ENCODE peak calls at places on chromosomes 4 and X, in four cellular contexts. One of them, this sample, is unnamed.

GRCh38 chrX:9681422-9681821 is 84.2 kb downstream of the GPR143 start:
- DNase-seq in astrocyte: peak; percentile 68
- DNase-seq in endothelial cell: no peak
- DNase-seq in GM06990: no peak
- DNase-seq in this sample: no peak

GRCh38 chr4:105620640-105621323 is 68.4 kb downstream of the ARHGEF38 start:
- DNase-seq in GM06990: no peak
- DNase-seq in astrocyte: peak; percentile 92
- DNase-seq in endothelial cell: no peak
- DNase-seq in this sample: no peak

GRCh38 chrX:42119076-42119475 is 195.7 kb upstream of the CASK start:
- DNase-seq in endothelial cell: no peak
- DNase-seq in GM06990: no peak
- DNase-seq in astrocyte: peak; percentile 68
- DNase-seq in this sample: no peak

GRCh38 chr4:128311659-128312392 is 24.2 kb upstream of the PGRMC2 start:
- DNase-seq in endothelial cell: no peak
- DNase-seq in astrocyte: no peak
- DNase-seq in GM06990: no peak
- DNase-seq in this sample: no peak

GRCh38 chr4:181823183-181823582 is 420.0 kb upstream of the TENM3 start:
- DNase-seq in GM06990: no peak
- DNase-seq in astrocyte: no peak
- DNase-seq in endothelial cell: no peak
- DNase-seq in this sample: no peak

GRCh38 chr4:107376293-107376692 is 340.2 kb upstream of the DKK2 start:
- DNase-seq in GM06990: no peak
- DNase-seq in endothelial cell: no peak
- DNase-seq in astrocyte: no peak
- DNase-seq in this sample: no peak

GRCh38 chrX:1281511-1281910 is 12.9 kb downstream of the CSF2RA start:
- DNase-seq in astrocyte: peak; percentile 20
- DNase-seq in endothelial cell: no peak
- DNase-seq in GM06990: no peak
- DNase-seq in this sample: no peak

GRCh38 chr4:151865327-151865726 is 104.5 kb upstream of the GATB start:
- DNase-seq in GM06990: no peak
- DNase-seq in endothelial cell: no peak
- DNase-seq in astrocyte: no peak
- DNase-seq in this sample: no peak

GRCh38 chr4:166875821-166876220 is 358.5 kb downstream of the SPOCK3 start:
- DNase-seq in endothelial cell: no peak
- DNase-seq in astrocyte: no peak
- DNase-seq in GM06990: no peak
- DNase-seq in this sample: no peak

GRCh38 chr4:14568356-14568755 is 433.9 kb upstream of the CPEB2 start:
- DNase-seq in endothelial cell: no peak
- DNase-seq in astrocyte: no peak
- DNase-seq in GM06990: no peak
- DNase-seq in this sample: no peak

GRCh38 chr4:140743194-140743931 is 12.8 kb downstream of the TBC1D9 start:
- DNase-seq in astrocyte: peak; percentile 45
- DNase-seq in endothelial cell: no peak
- DNase-seq in GM06990: peak; percentile 68
- DNase-seq in this sample: peak; percentile 58

GRCh38 chrX:120773801-120774200 is 101.9 kb downstream of the CT47B1 start:
- DNase-seq in astrocyte: no peak
- DNase-seq in endothelial cell: no peak
- DNase-seq in GM06990: no peak
- DNase-seq in this sample: no peak

GRCh38 chrX:120774611-120775010 is 101.1 kb downstream of the CT47B1 start:
- DNase-seq in GM06990: no peak
- DNase-seq in endothelial cell: no peak
- DNase-seq in astrocyte: no peak
- DNase-seq in this sample: no peak

GRCh38 chrX:120768254-120768653 is 107.4 kb downstream of the CT47B1 start:
- DNase-seq in astrocyte: no peak
- DNase-seq in GM06990: no peak
- DNase-seq in endothelial cell: no peak
- DNase-seq in this sample: no peak

GRCh38 chrX:120768681-120769080 is 107.0 kb downstream of the CT47B1 start:
- DNase-seq in astrocyte: peak; percentile 39
- DNase-seq in endothelial cell: no peak
- DNase-seq in GM06990: no peak
- DNase-seq in this sample: no peak

DNA sequence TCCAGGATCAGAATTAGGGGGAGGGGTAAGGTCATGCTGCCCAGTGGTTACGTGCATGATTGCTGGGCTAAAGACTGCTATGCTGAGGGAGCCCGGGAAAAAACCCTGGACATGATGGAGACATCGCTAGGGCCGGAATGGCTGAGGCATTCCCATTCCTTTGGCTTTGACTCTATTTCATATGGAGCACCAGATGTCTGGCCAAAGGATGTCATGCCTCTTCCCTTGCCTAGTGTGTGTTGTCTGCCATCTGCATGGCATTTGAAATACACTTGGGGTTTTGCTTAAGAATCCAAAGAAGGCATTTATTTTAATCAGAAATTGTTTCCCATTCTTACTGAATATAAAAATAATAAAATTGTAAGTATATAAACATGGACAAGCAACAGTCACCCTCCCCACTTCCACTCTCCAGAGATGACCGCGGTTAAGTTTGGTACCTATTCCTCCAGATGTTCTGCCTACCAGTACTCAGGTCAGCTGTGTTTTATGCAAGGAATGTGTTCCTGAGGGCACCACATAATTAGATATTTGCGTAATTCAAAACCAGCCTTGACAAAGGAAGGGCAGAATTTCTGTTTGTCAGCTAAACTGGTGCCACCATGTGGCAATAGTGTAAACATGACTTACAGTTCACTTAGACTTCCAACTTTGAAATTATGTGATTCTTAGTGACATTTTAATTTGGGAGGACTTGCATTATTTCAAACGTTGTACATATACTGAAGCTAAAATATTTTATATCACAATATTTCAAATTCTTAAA is 105.9 kb downstream of the CT47B1 start:
- DNase-seq in astrocyte: peak; percentile 49
- DNase-seq in GM06990: peak; percentile 13
- DNase-seq in endothelial cell: no peak
- DNase-seq in this sample: no peak
- TF ChIP-seq CTCF in astrocyte: no peak
- TF ChIP-seq CTCF in GM06990: peak; percentile 35
- TF ChIP-seq CTCF in endothelial cell: no peak
- TF ChIP-seq CTCF in this sample: no peak

GRCh38 chrX:79195027-79195426 is 50.5 kb downstream of the GPR174 start:
- DNase-seq in GM06990: no peak
- DNase-seq in astrocyte: no peak
- DNase-seq in endothelial cell: no peak
- DNase-seq in this sample: no peak
- TF ChIP-seq CTCF in GM06990: no peak
- TF ChIP-seq CTCF in astrocyte: no peak
- TF ChIP-seq CTCF in endothelial cell: no peak
- TF ChIP-seq CTCF in this sample: no peak

GRCh38 chr4:48905363-48906015 is 1.1 kb downstream of the OCIAD2 start:
- DNase-seq in astrocyte: peak; percentile 70
- DNase-seq in endothelial cell: no peak
- DNase-seq in GM06990: peak; percentile 3
- DNase-seq in this sample: no peak

GRCh38 chr4:48908687-48909086 is 2.1 kb upstream of the OCIAD2 start:
- DNase-seq in GM06990: no peak
- DNase-seq in astrocyte: no peak
- DNase-seq in endothelial cell: no peak
- DNase-seq in this sample: no peak

GRCh38 chr4:48904541-48905142 is 1.9 kb downstream of the OCIAD2 start:
- DNase-seq in astrocyte: peak; percentile 51
- DNase-seq in GM06990: no peak
- DNase-seq in endothelial cell: no peak
- DNase-seq in this sample: no peak

GRCh38 chr4:48907706-48908477 is 1.3 kb upstream of the OCIAD2 start:
- DNase-seq in GM06990: no peak
- DNase-seq in endothelial cell: no peak
- DNase-seq in astrocyte: no peak
- DNase-seq in this sample: no peak

GRCh38 chr4:48906283-48907173 is at the start of gene OCIAD2:
- DNase-seq in astrocyte: peak; percentile 49
- DNase-seq in GM06990: peak; percentile 79
- DNase-seq in endothelial cell: peak; percentile 58
- DNase-seq in this sample: peak; percentile 88
- TF ChIP-seq CTCF in astrocyte: no peak
- TF ChIP-seq CTCF in GM06990: peak; percentile 37
- TF ChIP-seq CTCF in endothelial cell: no peak
- TF ChIP-seq CTCF in this sample: peak; percentile 3

GRCh38 chr4:7186516-7187296 is 5.6 kb upstream of the SORCS2 start:
- DNase-seq in GM06990: no peak
- DNase-seq in astrocyte: no peak
- DNase-seq in endothelial cell: no peak
- DNase-seq in this sample: no peak

GRCh38 chr4:7187691-7188090 is 4.6 kb upstream of the SORCS2 start:
- DNase-seq in GM06990: no peak
- DNase-seq in endothelial cell: no peak
- DNase-seq in astrocyte: no peak
- DNase-seq in this sample: no peak

GRCh38 chr4:7185487-7186030 is 6.8 kb upstream of the SORCS2 start:
- DNase-seq in GM06990: no peak
- DNase-seq in astrocyte: no peak
- DNase-seq in endothelial cell: no peak
- DNase-seq in this sample: no peak

GRCh38 chr4:7187297-7187592 is 5.1 kb upstream of the SORCS2 start:
- DNase-seq in GM06990: no peak
- DNase-seq in astrocyte: no peak
- DNase-seq in endothelial cell: no peak
- DNase-seq in this sample: no peak

DNA sequence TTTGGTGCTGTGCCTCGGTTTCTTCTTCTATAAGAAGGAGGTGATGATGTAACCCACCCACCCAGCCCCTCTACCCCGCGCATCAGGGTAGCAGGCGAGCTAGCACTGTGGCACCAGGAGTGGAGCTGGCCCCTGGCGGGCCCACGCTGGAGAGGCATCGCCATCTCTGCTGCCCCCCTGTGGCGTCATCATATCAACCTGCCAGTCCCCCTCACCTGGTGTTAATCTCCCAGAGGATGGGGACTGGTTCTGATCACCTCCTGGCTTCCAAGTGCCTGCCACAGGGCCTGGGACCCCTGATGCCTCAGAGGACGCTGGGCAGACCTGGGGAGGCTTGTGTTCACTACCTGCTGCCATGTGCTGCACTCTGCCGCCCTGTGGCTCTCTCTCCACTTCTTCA is 6.3 kb upstream of the SORCS2 start:
- DNase-seq in endothelial cell: peak; percentile 64
- DNase-seq in astrocyte: no peak
- DNase-seq in GM06990: no peak
- DNase-seq in this sample: no peak
- TF ChIP-seq CTCF in endothelial cell: peak; percentile 41
- TF ChIP-seq CTCF in astrocyte: no peak
- TF ChIP-seq CTCF in GM06990: peak; percentile 49
- TF ChIP-seq CTCF in this sample: no peak

GRCh38 chr4:113355550-113356371 is 306.3 kb downstream of the ANK2 start:
- DNase-seq in GM06990: peak; percentile 63
- DNase-seq in endothelial cell: no peak
- DNase-seq in astrocyte: peak; percentile 96
- DNase-seq in this sample: peak; percentile 79

GRCh38 chr4:113356452-113356851 is 307.0 kb downstream of the ANK2 start:
- DNase-seq in GM06990: no peak
- DNase-seq in endothelial cell: no peak
- DNase-seq in astrocyte: no peak
- DNase-seq in this sample: no peak

GRCh38 chr4:113358784-113359183 is 309.3 kb downstream of the ANK2 start:
- DNase-seq in GM06990: no peak
- DNase-seq in astrocyte: no peak
- DNase-seq in endothelial cell: no peak
- DNase-seq in this sample: no peak
- TF ChIP-seq CTCF in GM06990: peak; percentile 40
- TF ChIP-seq CTCF in astrocyte: no peak
- TF ChIP-seq CTCF in endothelial cell: no peak
- TF ChIP-seq CTCF in this sample: no peak

This sample was measured in GM20000.